ENCODE peak calls at places on chromosomes 7 and 10, in seven cellular contexts. T is HCT116, U is HepG2, Y is K562, V is GM12878, G is H1, L is SK-N-SH. B is an unnamed sample.

GRCh38 chr7:98212532-98213041 is 1.3 kb downstream of the BHLHA15 start:
- DNase-seq in Y (no peak), V (no peak), T (no peak), U (no peak), L (peak; percentile 46), G (no peak), B (no peak)

GRCh38 chr7:120966961-120967360 is 16.4 kb downstream of the ING3 start:
- DNase-seq in Y (no peak), G (no peak), U (no peak), V (no peak), T (no peak), L (no peak), B (no peak)

GRCh38 chr10:4662576-4663161 is 163.3 kb upstream of the AKR1E2 start:
- DNase-seq in T (no peak), U (no peak), Y (no peak), G (no peak), L (no peak), V (no peak), B (no peak)

GRCh38 chr10:104255244-104255981 is 721 bp downstream of the GSTO1 start:
- DNase-seq in L (peak; percentile 41), G (no peak), T (no peak), U (peak; percentile 82), Y (no peak), V (no peak), B (no peak)

GRCh38 chr10:43971981-43972380 is 323.3 kb upstream of the ZNF32 start:
- DNase-seq in U (no peak), Y (no peak), G (no peak), T (no peak), V (no peak), L (no peak), B (no peak)

GRCh38 chr10:125164421-125164820 is 4.1 kb upstream of the CTBP2 start:
- DNase-seq in Y (no peak), U (no peak), L (no peak), G (no peak), T (no peak), V (no peak), B (no peak)

GRCh38 chr10:15433850-15434537 is 62.9 kb upstream of the FAM171A1 start:
- DNase-seq in Y (peak; percentile 58), T (peak; percentile 38), L (peak; percentile 58), V (no peak), G (no peak), U (peak; percentile 30), B (peak; percentile 8)

GRCh38 chr7:101436857-101437576 is 74.3 kb downstream of the COL26A1 start:
- DNase-seq in V (no peak), Y (peak; percentile 77), G (peak; percentile 44), U (no peak), T (peak; percentile 37), L (peak; percentile 62), B (peak; percentile 59)

GRCh38 chr10:70678250-70678635 is 5.9 kb downstream of the ADAMTS14 start:
- DNase-seq in V (no peak), Y (no peak), L (no peak), T (no peak), U (no peak), G (no peak), B (no peak)

GRCh38 chr7:107918948-107919347 is 28.0 kb downstream of the DLD start:
- DNase-seq in V (no peak), U (no peak), L (no peak), G (no peak), Y (no peak), T (no peak), B (no peak)

GRCh38 chr10:66862687-66863290 is 63.0 kb upstream of the LRRTM3 start:
- DNase-seq in Y (no peak), U (no peak), V (no peak), L (no peak), T (no peak), G (no peak), B (no peak)

GRCh38 chr7:111558948-111559347 is 3.3 kb downstream of the IMMP2L start:
- DNase-seq in V (no peak), U (no peak), Y (no peak), L (peak; percentile 54), T (no peak), G (no peak), B (no peak)

GRCh38 chr7:13948019-13948781 is 41.3 kb downstream of the ETV1 start:
- DNase-seq in U (no peak), Y (no peak), G (no peak), V (no peak), T (no peak), L (no peak), B (no peak)

GRCh38 chr10:102120142-102120986 is at the start of gene LDB1:
- DNase-seq in U (peak; percentile 62), Y (peak; percentile 82), T (peak; percentile 65), G (no peak), L (peak; percentile 85), V (no peak), B (peak; percentile 63)

GRCh38 chr7:6401536-6401935 is 46.2 kb downstream of the DAGLB start:
- DNase-seq in G (no peak), U (no peak), Y (no peak), V (no peak), T (no peak), L (no peak), B (no peak)

GRCh38 chr10:113879691-113880090 is 25.2 kb downstream of the NHLRC2 start:
- DNase-seq in U (no peak), V (peak; percentile 48), T (no peak), G (no peak), L (no peak), Y (no peak), B (no peak)

GRCh38 chr10:131641231-131641630 is 259.6 kb upstream of the PPP2R2D start:
- DNase-seq in G (no peak), Y (no peak), U (peak; percentile 43), L (no peak), V (peak; percentile 72), T (no peak), B (no peak)

DNA sequence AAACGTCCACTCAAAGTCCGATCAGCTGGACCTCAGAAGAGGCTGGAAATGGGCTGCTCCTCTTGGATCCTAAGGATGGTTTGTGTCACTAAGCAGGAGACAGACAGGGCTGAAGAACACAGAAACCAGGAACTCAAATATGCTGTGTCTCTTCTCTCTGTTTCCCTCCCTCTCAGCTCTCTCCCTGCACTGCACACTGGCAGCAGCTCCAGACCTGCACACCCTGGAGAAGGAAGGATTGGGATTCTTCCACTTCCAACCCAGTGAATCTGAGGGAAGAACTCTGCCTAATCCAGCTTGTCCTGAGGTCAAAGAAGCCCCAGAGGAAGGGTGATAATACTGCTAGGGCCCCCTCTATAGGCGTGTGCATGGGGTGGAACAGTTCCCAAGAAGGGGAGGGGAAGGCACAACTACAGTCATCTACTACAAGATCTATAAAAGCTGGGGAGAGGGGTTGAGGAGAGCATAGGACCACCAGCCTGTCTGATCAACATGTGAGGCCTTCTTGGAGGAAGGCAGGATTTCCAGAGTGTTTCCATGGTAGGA is 22.7 kb upstream of the ZCCHC24 start:
- DNase-seq in U (no peak), L (no peak), V (no peak), Y (peak; percentile 67), G (no peak), T (no peak), B (no peak)
- H3K9ac ChIP-seq in U (no peak overlapping the region), L (no peak overlapping the region), V (no peak overlapping the region), Y (peak overlapping the region; percentile 59), G (no peak overlapping the region), T (no peak overlapping the region), B (no peak overlapping the region)

DNA sequence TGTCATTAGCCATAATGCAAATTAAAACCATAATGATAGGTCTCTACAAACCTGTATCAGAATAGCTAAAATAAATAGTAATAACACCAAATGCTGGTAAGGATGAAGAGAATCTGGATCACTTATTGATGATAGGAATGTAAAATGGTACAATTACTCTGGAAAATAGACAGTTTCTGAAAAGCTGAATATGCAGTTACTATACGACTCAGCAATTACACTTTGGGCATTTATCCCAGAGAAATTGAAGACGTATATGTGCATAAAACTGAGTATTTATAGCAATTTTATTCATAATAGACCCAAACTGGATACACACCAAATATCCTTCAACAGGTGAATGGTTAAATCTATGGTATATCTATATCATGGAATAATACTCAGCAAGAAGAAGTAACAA is 7.9 kb downstream of the RPA3 start:
- DNase-seq in G (no peak), V (no peak), L (no peak), Y (no peak), T (no peak), U (no peak), B (no peak)
- TF ChIP-seq YY1 in G (no peak), V (no peak), L (no peak), Y (no peak), T (no peak), U (no peak), B (no peak)

GRCh38 chr7:130940907-130941306 is 206.9 kb upstream of the KLF14 start:
- DNase-seq in T (no peak), L (no peak), U (no peak), V (no peak), G (no peak), Y (no peak), B (no peak)
- H3K9ac ChIP-seq in T (peak overlapping the region; percentile 63), L (peak overlapping the region; percentile 68), U (peak overlapping the region; percentile 76), V (no peak overlapping the region), G (no peak overlapping the region), Y (peak overlapping the region; percentile 84), B (no peak overlapping the region)

GRCh38 chr10:115214799-115215198 is 121.6 kb downstream of the ATRNL1 start:
- DNase-seq in U (no peak), L (peak; percentile 0), G (no peak), V (no peak), T (no peak), Y (no peak), B (no peak)
- TF ChIP-seq YY1 in U (no peak), L (no peak), G (no peak), V (no peak), T (no peak), Y (no peak), B (no peak)

GRCh38 chr7:94087664-94088352 is 83.7 kb upstream of the BET1 start:
- DNase-seq in L (peak; percentile 66), Y (peak; percentile 57), T (peak; percentile 54), G (no peak), V (peak; percentile 66), U (peak; percentile 48), B (peak; percentile 54)
- H3K9ac ChIP-seq in L (no peak overlapping the region), Y (no peak overlapping the region), T (no peak overlapping the region), G (no peak overlapping the region), V (no peak overlapping the region), U (no peak overlapping the region), B (no peak overlapping the region)

B was measured in NT2/D1.